ENCODE peak calls at places on chromosome 5, in ten cellular contexts. B, C, G, J, V, N, K, I, T and D are unnamed samples.

GRCh38 chr5:176519810-176520720 is 17.1 kb downstream of the RNF44 start:
- DNase-seq in V (no peak), T (no peak), K (no peak), C (no peak), J (no peak), G (no peak), N (no peak), B (no peak), I (no peak), D (no peak)

GRCh38 chr5:75050415-75050814 is 1.9 kb downstream of the GCNT4 start:
- DNase-seq in G (no peak), B (no peak), J (no peak), N (peak), T (peak), K (no peak), V (no peak), I (no peak), C (peak), D (no peak)

GRCh38 chr5:74067748-74068541 is 441.9 kb downstream of the ARHGEF28 start:
- DNase-seq in N (peak), B (no peak), T (peak), V (no peak), J (no peak), K (no peak), I (no peak), C (no peak), G (no peak), D (no peak)

GRCh38 chr5:66518753-66519152 is 77.4 kb upstream of the MAST4 start:
- DNase-seq in C (no peak), I (no peak), G (no peak), T (no peak), B (no peak), N (no peak), K (no peak), V (no peak), J (no peak), D (no peak)

GRCh38 chr5:19690978-19691377 is 297.0 kb downstream of the CDH18 start:
- DNase-seq in B (no peak), G (no peak), K (no peak), N (no peak), C (no peak), I (no peak), J (no peak), T (no peak), V (no peak), D (no peak)

GRCh38 chr5:113125371-113125770 is 148.8 kb downstream of the DCP2 start:
- DNase-seq in K (no peak), B (no peak), T (no peak), J (no peak), V (no peak), I (no peak), N (no peak), G (no peak), C (no peak), D (no peak)

GRCh38 chr5:141182248-141182647 is at the start of gene PCDHB16:
- DNase-seq in V (no peak), C (no peak), N (peak), B (no peak), J (no peak), K (no peak), I (no peak), G (no peak), T (peak), D (peak)

GRCh38 chr5:124030043-124030461 is 518.1 kb downstream of the CSNK1G3 start:
- DNase-seq in V (no peak), C (no peak), B (no peak), T (no peak), K (no peak), J (no peak), G (no peak), I (no peak), N (no peak), D (no peak)

GRCh38 chr5:82595083-82595482 is 316.9 kb upstream of the RPS23 start:
- DNase-seq in T (no peak), K (no peak), N (no peak), G (no peak), B (no peak), I (peak), C (no peak), J (no peak), V (no peak), D (no peak)

GRCh38 chr5:140481758-140482157 is 65.7 kb upstream of the EIF4EBP3 start:
- DNase-seq in J (no peak), G (no peak), I (no peak), T (no peak), C (no peak), K (no peak), V (no peak), N (peak), B (no peak), D (no peak)

GRCh38 chr5:11062379-11062778 is 301.3 kb upstream of the DAP start:
- DNase-seq in G (no peak), I (no peak), N (peak), J (no peak), V (no peak), B (no peak), T (peak), K (no peak), C (no peak), D (no peak)

GRCh38 chr5:410911-411517 is 32.0 kb upstream of the EXOC3 start:
- DNase-seq in T (no peak), J (no peak), C (no peak), K (no peak), G (no peak), I (no peak), N (no peak), V (no peak), B (no peak), D (no peak)

GRCh38 chr5:10655041-10655685 is 91.3 kb downstream of the ANKRD33B start:
- DNase-seq in N (no peak), K (no peak), C (no peak), B (no peak), T (peak), V (no peak), G (no peak), I (no peak), J (no peak), D (no peak)

GRCh38 chr5:158384535-158385421 is 525.8 kb upstream of the CLINT1 start:
- DNase-seq in B (no peak), K (peak), I (no peak), J (no peak), N (peak), V (no peak), C (no peak), G (peak), T (peak), D (no peak)

GRCh38 chr5:132785355-132785754 is 8.3 kb upstream of the SEPTIN8 start:
- DNase-seq in C (no peak), I (no peak), V (no peak), B (no peak), K (no peak), T (no peak), G (no peak), J (no peak), N (no peak), D (no peak)